ENCODE peak calls at places on chromosomes 11 and 22, in six cellular contexts. J is pancreas, P is dorsolateral prefrontal cortex, K is HCT116, N is lower lobe of right lung, W is heart left ventricle. T is an unnamed sample.

GRCh38 chr11:112085822-112086421 is 634 bp downstream of the TIMM8B start:
- DNase-seq in J (no peak), P (peak), K (no peak), N (no peak), W (no peak), T (peak)

GRCh38 chr22:48949375-48950149 is 878.1 kb downstream of the BRD1 start:
- DNase-seq in J (no peak), P (peak), K (no peak), N (no peak), W (no peak), T (no peak)

GRCh38 chr11:65053826-65054503 is 4.4 kb downstream of the NAALADL1 start:
- DNase-seq in J (no peak), P (no peak), K (no peak), N (no peak), W (no peak), T (no peak)

GRCh38 chr11:119356349-119357031 is 10.0 kb upstream of the MFRP start:
- DNase-seq in J (peak), P (peak), K (peak), N (peak), W (peak), T (peak)

GRCh38 chr11:27276141-27276540 is 86.9 kb downstream of the CCDC34 start:
- DNase-seq in J (no peak), P (no peak), K (no peak), N (no peak), W (no peak), T (no peak)

GRCh38 chr11:60168306-60168705 is 14.6 kb downstream of the MS4A6A start:
- DNase-seq in J (no peak), P (no peak), K (no peak), N (no peak), W (no peak), T (no peak)

GRCh38 chr22:36331912-36332622 is 55.7 kb downstream of the MYH9 start:
- DNase-seq in J (peak), P (no peak), K (no peak), N (peak), W (peak), T (peak)

GRCh38 chr11:96119211-96119610 is 195.3 kb upstream of the MTMR2 start:
- DNase-seq in J (no peak), P (no peak), K (no peak), N (no peak), W (no peak), T (no peak)

GRCh38 chr22:48712558-48712957 is 1115.1 kb downstream of the BRD1 start:
- DNase-seq in J (no peak), P (no peak), K (no peak), N (no peak), W (peak), T (no peak)

GRCh38 chr11:12216100-12216499 is 105.7 kb downstream of the MICAL2 start:
- DNase-seq in J (no peak), P (peak), K (no peak), N (no peak), W (no peak), T (no peak)

GRCh38 chr11:824292-824880 is 3.3 kb upstream of the CRACR2B start:
- DNase-seq in J (peak), P (peak), K (no peak), N (no peak), W (no peak), T (peak)

GRCh38 chr11:94545641-94546470 is 2.1 kb downstream of the FUT4 start:
- DNase-seq in J (no peak), P (no peak), K (no peak), N (no peak), W (no peak), T (no peak)

GRCh38 chr22:46071451-46072029 is 78.8 kb upstream of the PPARA start:
- DNase-seq in J (peak), P (peak), K (peak), N (peak), W (peak), T (peak)

GRCh38 chr11:57834852-57835251 is 73.2 kb downstream of the CTNND1 start:
- DNase-seq in J (no peak), P (no peak), K (no peak), N (no peak), W (no peak), T (no peak)

GRCh38 chr11:132670921-132671675 is 861.2 kb downstream of the OPCML start:
- DNase-seq in J (no peak), P (peak), K (no peak), N (no peak), W (no peak), T (no peak)

GRCh38 chr22:46735747-46736608 is 2.1 kb downstream of the CERK start:
- DNase-seq in J (peak), P (no peak), K (no peak), N (no peak), W (no peak), T (peak)

GRCh38 chr11:13944016-13944415 is 18.5 kb upstream of the SPON1 start:
- DNase-seq in J (no peak), P (no peak), K (no peak), N (no peak), W (no peak), T (no peak)

GRCh38 chr22:19111140-19111539 is 11.1 kb downstream of the DGCR2 start:
- DNase-seq in J (no peak), P (no peak), K (no peak), N (no peak), W (no peak), T (no peak)

GRCh38 chr11:65118097-65118837 is 766 bp upstream of the ZNHIT2 start:
- DNase-seq in J (peak), P (no peak), K (no peak), N (no peak), W (no peak), T (no peak)

GRCh38 chr22:18119409-18120110 is 9.0 kb downstream of the TUBA8 start:
- DNase-seq in J (no peak), P (no peak), K (no peak), N (no peak), W (peak), T (peak)

GRCh38 chr11:61507962-61508824 is at the start of gene LRRC10B:
- DNase-seq in J (peak), P (peak), K (peak), N (peak), W (no peak), T (peak)

GRCh38 chr11:57248780-57249383 is 11.8 kb upstream of the APLNR start:
- DNase-seq in J (peak), P (peak), K (peak), N (peak), W (peak), T (peak)

GRCh38 chr11:119263352-119263940 is 53.5 kb downstream of the MCAM start:
- DNase-seq in J (no peak), P (no peak), K (no peak), N (no peak), W (no peak), T (no peak)

GRCh38 chr11:2389344-2390026 is 11.1 kb upstream of the TSSC4 start:
- DNase-seq in J (peak), P (no peak), K (no peak), N (no peak), W (no peak), T (no peak)

GRCh38 chr11:2388431-2389024 is 11.4 kb downstream of the CD81 start:
- DNase-seq in J (peak), P (no peak), K (no peak), N (no peak), W (no peak), T (no peak)

GRCh38 chr11:2390871-2391662 is 9.5 kb upstream of the TSSC4 start:
- DNase-seq in J (peak), P (no peak), K (no peak), N (no peak), W (no peak), T (no peak)

GRCh38 chr11:2391663-2391975 is 8.9 kb upstream of the TSSC4 start:
- DNase-seq in J (no peak), P (no peak), K (no peak), N (no peak), W (no peak), T (no peak)

DNA sequence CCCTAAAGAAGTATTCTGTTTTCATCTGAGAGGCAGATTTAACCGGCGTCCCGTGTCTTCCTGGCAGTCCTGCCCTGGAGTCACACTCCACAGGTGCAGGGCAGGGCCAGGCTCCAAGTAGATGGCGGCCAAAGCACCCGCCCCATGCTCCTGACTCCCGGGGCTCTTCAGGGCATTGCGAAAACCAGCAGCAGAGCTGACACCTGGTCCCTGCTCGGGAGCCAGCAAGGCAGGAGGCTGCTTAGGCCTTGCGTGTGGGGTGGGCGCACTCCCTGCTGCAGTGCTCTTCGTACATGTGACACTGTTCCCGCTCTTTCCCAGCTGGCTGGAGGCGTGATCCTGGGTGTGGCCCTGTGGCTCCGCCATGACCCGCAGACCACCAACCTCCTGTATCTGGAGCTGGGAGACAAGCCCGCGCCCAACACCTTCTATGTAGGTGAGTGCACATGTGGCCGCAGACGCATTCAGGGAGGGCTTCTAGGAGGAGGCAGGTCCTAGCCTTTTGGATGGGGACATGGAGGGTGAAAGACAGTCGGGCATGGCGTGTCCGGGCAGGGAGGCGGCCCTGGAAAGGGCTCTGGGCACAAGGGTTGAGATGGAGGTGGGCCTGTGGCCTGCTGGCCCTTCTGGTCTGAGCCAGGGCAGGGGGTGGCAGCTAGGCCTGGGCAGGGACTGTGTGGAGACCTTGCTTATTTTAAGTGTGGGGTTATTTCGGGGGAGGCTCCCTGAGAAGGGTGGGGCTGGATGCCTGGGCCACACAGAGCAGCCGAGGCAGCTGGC is 10.3 kb upstream of the TSSC4 start:
- DNase-seq in J (peak), P (no peak), K (no peak), N (peak), W (no peak), T (peak)
- H3K4me3 ChIP-seq in J (no peak), P (no peak), K (no peak), N (no peak), W (no peak), T (no peak)

GRCh38 chr11:74735566-74735965 is 4.3 kb upstream of the CHRDL2 start:
- DNase-seq in J (no peak), P (no peak), K (no peak), N (no peak), W (no peak), T (no peak)

GRCh38 chr11:74743640-74744039 is 5.0 kb upstream of the RNF169 start:
- DNase-seq in J (no peak), P (no peak), K (no peak), N (no peak), W (no peak), T (no peak)

GRCh38 chr11:74742070-74742469 is 6.6 kb upstream of the RNF169 start:
- DNase-seq in J (no peak), P (no peak), K (no peak), N (no peak), W (no peak), T (no peak)

GRCh38 chr11:74736031-74736430 is 4.8 kb upstream of the CHRDL2 start:
- DNase-seq in J (no peak), P (no peak), K (no peak), N (no peak), W (no peak), T (no peak)

GRCh38 chr11:74739546-74740270 is 8.5 kb upstream of the CHRDL2 start:
- DNase-seq in J (peak), P (no peak), K (peak), N (no peak), W (no peak), T (peak)
- H3K4me3 ChIP-seq in J (no peak), P (no peak), K (no peak), N (no peak), W (no peak), T (no peak)

DNA sequence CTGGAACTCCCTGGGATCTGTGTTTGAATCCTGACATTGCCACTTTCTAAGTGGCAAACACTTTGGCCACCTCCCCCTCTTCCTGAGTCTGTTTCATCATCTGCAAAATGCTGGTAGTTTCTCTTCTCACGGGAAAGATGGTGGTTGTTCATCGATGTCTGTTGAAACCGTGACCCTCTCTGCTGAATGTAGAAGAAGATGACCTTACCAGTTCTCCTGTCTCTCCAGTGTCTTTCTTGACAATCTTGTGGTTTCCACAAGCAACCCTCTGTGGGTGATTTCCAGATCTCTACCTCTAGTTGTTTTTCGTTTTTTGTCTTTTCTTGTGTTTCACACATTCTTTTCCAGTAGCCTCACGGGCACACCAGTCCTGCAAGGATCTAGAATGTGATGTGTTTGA is 27.5 kb downstream of the ZBTB16 start:
- DNase-seq in J (no peak), P (no peak), K (no peak), N (no peak), W (no peak), T (no peak)
- H3K4me3 ChIP-seq in J (no peak), P (no peak), K (no peak), N (no peak), W (no peak), T (no peak)

GRCh38 chr11:19931768-19932369 is 219.2 kb downstream of the NAV2 start:
- DNase-seq in J (no peak), P (no peak), K (no peak), N (no peak), W (no peak), T (no peak)
- H3K4me3 ChIP-seq in J (no peak), P (no peak), K (no peak), N (no peak), W (no peak), T (no peak)